ENCODE peak calls at places on chromosomes 6 and 20, in four cellular contexts. D is kidney glomerular epithelial cell, C is WTC11, I is EH. R is an unnamed sample.

GRCh38 chr6:153831350-153832078 is 207.5 kb upstream of the OPRM1 start:
- DNase-seq in D (no peak), C (no peak), I (no peak), R (no peak)

GRCh38 chr20:46108435-46108841 is 9.7 kb upstream of the CD40 start:
- DNase-seq in D (no peak), C (no peak), I (no peak), R (no peak)

GRCh38 chr20:62649140-62649539 is 6.8 kb downstream of the SLCO4A1 start:
- DNase-seq in D (no peak), C (no peak), I (no peak), R (no peak)

GRCh38 chr6:40251609-40252008 is 317.3 kb upstream of the MOCS1 start:
- DNase-seq in D (peak), C (no peak), I (no peak), R (peak)

GRCh38 chr6:36947570-36948351 is 6.8 kb upstream of the PI16 start:
- DNase-seq in D (no peak), C (peak), I (no peak), R (no peak)

GRCh38 chr6:36679043-36679821 is 718 bp downstream of the CDKN1A start:
- DNase-seq in D (no peak), C (peak), I (peak), R (peak)

GRCh38 chr6:144314562-144314961 is 29.4 kb downstream of the UTRN start:
- DNase-seq in D (no peak), C (no peak), I (no peak), R (no peak)

GRCh38 chr20:45946149-45946970 is 11.9 kb downstream of the PCIF1 start:
- DNase-seq in D (no peak), C (no peak), I (peak), R (no peak)

GRCh38 chr6:5087389-5087788 is 2.2 kb downstream of the PPP1R3G start:
- DNase-seq in D (no peak), C (no peak), I (no peak), R (no peak)

GRCh38 chr6:166926748-166927147 is 29.6 kb downstream of the RNASET2 start:
- DNase-seq in D (no peak), C (no peak), I (no peak), R (no peak)

GRCh38 chr6:38310061-38310460 is 329.7 kb downstream of the BTBD9 start:
- DNase-seq in D (no peak), C (no peak), I (no peak), R (no peak)

GRCh38 chr6:43120938-43121913 is 45.1 kb downstream of the PTK7 start:
- DNase-seq in D (peak), C (no peak), I (peak), R (no peak)

GRCh38 chr6:168133707-168134398 is 54.8 kb upstream of the FRMD1 start:
- DNase-seq in D (no peak), C (no peak), I (peak), R (no peak)

GRCh38 chr6:111105578-111105977 is 18.3 kb downstream of the SLC16A10 start:
- DNase-seq in D (peak), C (no peak), I (peak), R (no peak)

GRCh38 chr6:21501815-21502214 is 91.7 kb upstream of the SOX4 start:
- DNase-seq in D (no peak), C (no peak), I (no peak), R (no peak)

GRCh38 chr6:155042983-155043382 is 47.9 kb downstream of the TIAM2 start:
- DNase-seq in D (no peak), C (no peak), I (no peak), R (no peak)

GRCh38 chr6:150813993-150814359 is 51.5 kb upstream of the MTHFD1L start:
- DNase-seq in D (peak), C (no peak), I (peak), R (no peak)

GRCh38 chr6:2476376-2476775 is 231.0 kb upstream of the GMDS start:
- DNase-seq in D (peak), C (no peak), I (peak), R (no peak)

GRCh38 chr20:16654858-16655257 is 75.0 kb upstream of the SNRPB2 start:
- DNase-seq in D (no peak), C (no peak), I (no peak), R (no peak)

GRCh38 chr6:157627195-157627966 is 195.7 kb upstream of the SNX9 start:
- DNase-seq in D (no peak), C (no peak), I (no peak), R (no peak)

GRCh38 chr20:56373942-56374341 is 15.2 kb downstream of the FAM210B start:
- DNase-seq in D (peak), C (no peak), I (peak), R (no peak)

GRCh38 chr6:157822221-157823000 is 635 bp upstream of the SNX9 start:
- DNase-seq in D (no peak), C (peak), I (no peak), R (no peak)

GRCh38 chr6:95501032-95501904 is 76.1 kb upstream of the MANEA start:
- DNase-seq in D (no peak), C (no peak), I (no peak), R (no peak)

GRCh38 chr6:39755231-39755630 is 30.0 kb upstream of the KIF6 start:
- DNase-seq in D (no peak), C (no peak), I (peak), R (no peak)

GRCh38 chr6:90044833-90045337 is 150.6 kb downstream of the GJA10 start:
- DNase-seq in D (peak), C (no peak), I (peak), R (no peak)

GRCh38 chr6:160431791-160432404 is 83.7 kb downstream of the SLC22A3 start:
- DNase-seq in D (no peak), C (no peak), I (no peak), R (no peak)

GRCh38 chr20:63846128-63846771 is 15.0 kb upstream of the ABHD16B start:
- DNase-seq in D (no peak), C (peak), I (peak), R (no peak)

GRCh38 chr20:1953616-1954015 is 40.2 kb downstream of the PDYN start:
- DNase-seq in D (no peak), C (no peak), I (no peak), R (no peak)

GRCh38 chr6:25177629-25178028 is 101.5 kb upstream of the CARMIL1 start:
- DNase-seq in D (no peak), C (no peak), I (peak), R (no peak)

GRCh38 chr6:125611573-125612399 is 137.6 kb upstream of the HEY2 start:
- DNase-seq in D (peak), C (peak), I (peak), R (no peak)

GRCh38 chr6:27242589-27243265 is 4.8 kb upstream of the PRSS16 start:
- DNase-seq in D (no peak), C (no peak), I (no peak), R (no peak)

GRCh38 chr20:54502179-54502578 is 26.8 kb downstream of the DOK5 start:
- DNase-seq in D (no peak), C (no peak), I (no peak), R (no peak)

GRCh38 chr6:52598123-52598823 is 21.4 kb upstream of the TRAM2 start:
- DNase-seq in D (peak), C (peak), I (peak), R (peak)

GRCh38 chr6:134452901-134453300 is 135.0 kb upstream of the SGK1 start:
- DNase-seq in D (no peak), C (no peak), I (peak), R (no peak)

GRCh38 chr6:118899948-118900347 is 6.0 kb downstream of the ASF1A start:
- DNase-seq in D (no peak), C (no peak), I (no peak), R (no peak)